ENCODE peak calls at places on chromosomes 11 and 22, in nine cellular contexts. A is Calu3; D is HFF-Myc; Q is astrocyte of the spinal cord; U is hepatocyte; Y is hippocampal formation; P is stimulated activated CD8-positive, alpha-beta memory T cell treated with anti-CD3 and anti-CD28 coated beads, Interleukin-2, amount 100 ng/mL, for 48 hours; O is activated gamma-delta T cell treated with anti-CD3 and anti-CD28 coated beads, Interleukin-2, amount 50 U/mL, for 16 hours; I is H9. X is an unnamed sample.

GRCh38 chr11:64605248-64605560 is 14.2 kb downstream of the SLC22A12 start:
- DNase-seq in D (no peak), Q (no peak), I (no peak), Y (no peak), U (no peak), O (no peak), P (no peak), A (no peak), X (no peak)

GRCh38 chr11:107040447-107041444 is 22.5 kb upstream of the GUCY1A2 start:
- DNase-seq in U (no peak), Y (no peak), O (no peak), D (no peak), P (no peak), A (no peak), I (no peak), Q (peak; percentile 92), X (no peak)

GRCh38 chr11:68440254-68440653 is 20.3 kb upstream of the PPP6R3 start:
- DNase-seq in D (no peak), U (no peak), O (no peak), P (no peak), I (no peak), Y (no peak), A (no peak), Q (peak; percentile 23), X (peak; percentile 75)

GRCh38 chr22:46833228-46833627 is 70.8 kb downstream of the TBC1D22A start:
- DNase-seq in D (no peak), Y (no peak), U (peak; percentile 47), P (no peak), O (no peak), Q (peak; percentile 47), A (peak; percentile 68), I (peak; percentile 67), X (no peak)

GRCh38 chr11:40293655-40294342 is 1165.7 kb downstream of the LRRC4C start:
- DNase-seq in O (no peak), Q (peak; percentile 93), P (no peak), U (peak; percentile 88), A (peak; percentile 20), I (peak; percentile 79), Y (peak; percentile 87), D (peak; percentile 56), X (peak; percentile 89)

GRCh38 chr22:28025866-28026575 is 107.0 kb upstream of the PITPNB start:
- DNase-seq in A (no peak), U (no peak), Q (no peak), D (no peak), Y (no peak), O (no peak), I (no peak), P (no peak), X (peak; percentile 69)

GRCh38 chr11:111737877-111738205 is 28.3 kb downstream of the PPP2R1B start:
- DNase-seq in A (no peak), O (no peak), I (no peak), Y (no peak), P (no peak), D (no peak), Q (no peak), U (no peak), X (no peak)

GRCh38 chr11:124602193-124602592 is 9.0 kb upstream of the PANX3 start:
- DNase-seq in A (no peak), Y (no peak), D (no peak), P (no peak), O (no peak), I (no peak), Q (peak; percentile 25), U (no peak), X (no peak)

GRCh38 chr22:35835998-35836691 is 118.5 kb downstream of the APOL5 start:
- DNase-seq in Q (peak; percentile 86), I (peak; percentile 70), A (peak; percentile 35), O (no peak), D (peak; percentile 93), P (no peak), Y (no peak), U (peak; percentile 80), X (no peak)

GRCh38 chr22:46974631-46975585 is 212.5 kb downstream of the TBC1D22A start:
- DNase-seq in O (no peak), I (no peak), Y (no peak), Q (no peak), A (no peak), P (no peak), D (no peak), U (no peak), X (no peak)

GRCh38 chr11:76208829-76209670 is 2.7 kb upstream of the WNT11 start:
- DNase-seq in Q (peak; percentile 26), D (no peak), Y (peak; percentile 27), P (peak; percentile 72), I (peak; percentile 83), A (peak; percentile 75), O (peak; percentile 63), U (peak; percentile 88), X (peak; percentile 89)